ENCODE peak calls at places on chromosomes 5 and 9, in nine cellular contexts. Y, M, D, S, X, H, N, O and A are unnamed samples.

GRCh38 chr5:13408616-13409015 is 535.9 kb downstream of the DNAH5 start:
- DNase-seq in O (no peak), D (no peak), N (no peak), Y (no peak), S (no peak), M (no peak), X (no peak), H (no peak), A (peak)

GRCh38 chr5:38113456-38113855 is 144.9 kb upstream of the EGFLAM start:
- DNase-seq in X (no peak), S (no peak), O (no peak), Y (no peak), N (no peak), D (no peak), M (no peak), H (no peak), A (no peak)

GRCh38 chr9:125329978-125330377 is 68.4 kb downstream of the GAPVD1 start:
- DNase-seq in O (no peak), H (no peak), D (no peak), M (no peak), X (no peak), Y (no peak), N (no peak), S (no peak), A (no peak)

GRCh38 chr5:79713727-79714126 is 24.1 kb downstream of the CMYA5 start:
- DNase-seq in N (no peak), X (no peak), O (no peak), H (no peak), S (no peak), Y (no peak), D (no peak), M (no peak), A (no peak)

GRCh38 chr5:173452098-173452497 is 123.9 kb upstream of the STC2 start:
- DNase-seq in X (peak), M (no peak), Y (peak), O (no peak), N (no peak), D (no peak), S (no peak), H (peak), A (no peak)

GRCh38 chr9:123642291-123643278 is 286.6 kb downstream of the CRB2 start:
- DNase-seq in S (no peak), X (no peak), M (no peak), O (no peak), D (no peak), H (peak), N (no peak), Y (peak), A (peak)

GRCh38 chr5:168086104-168086610 is 205.3 kb upstream of the WWC1 start:
- DNase-seq in Y (peak), X (peak), N (no peak), D (peak), M (no peak), H (peak), S (peak), O (no peak), A (no peak)

GRCh38 chr5:121967187-121967586 is 5.4 kb downstream of the SRFBP1 start:
- DNase-seq in S (no peak), X (no peak), O (peak), M (no peak), H (peak), Y (peak), D (no peak), N (no peak), A (peak)

GRCh38 chr9:111621895-111622480 is 9.1 kb upstream of the DNAJC25 start:
- DNase-seq in D (no peak), X (peak), H (peak), S (no peak), M (no peak), O (peak), Y (peak), N (peak), A (no peak)

GRCh38 chr9:114462791-114463190 is 42.5 kb downstream of the WHRN start:
- DNase-seq in H (no peak), S (no peak), Y (peak), M (no peak), O (no peak), X (no peak), D (no peak), N (no peak), A (no peak)

GRCh38 chr5:138033916-138034315 is 1.0 kb upstream of the FAM13B start:
- DNase-seq in D (no peak), O (no peak), H (no peak), M (no peak), X (no peak), Y (peak), N (no peak), S (no peak), A (no peak)

GRCh38 chr5:29077451-29077850 is 2039.1 kb upstream of the CDH9 start:
- DNase-seq in D (no peak), N (no peak), Y (no peak), X (no peak), S (no peak), M (no peak), H (no peak), O (no peak), A (no peak)

GRCh38 chr5:181243020-181243520 is 636 bp downstream of the RACK1 start:
- DNase-seq in M (no peak), O (peak), S (no peak), H (no peak), D (no peak), Y (peak), N (no peak), X (no peak), A (no peak)

GRCh38 chr5:88722546-88722945 is 160.4 kb downstream of the MEF2C start:
- DNase-seq in S (no peak), Y (no peak), M (no peak), D (no peak), N (no peak), X (no peak), O (no peak), H (no peak), A (no peak)

GRCh38 chr9:137160716-137161557 is 8.9 kb downstream of the LRRC26 start:
- DNase-seq in O (no peak), X (no peak), Y (no peak), S (no peak), M (peak), H (no peak), D (no peak), N (no peak), A (no peak)

GRCh38 chr5:92909545-92909962 is 671.5 kb downstream of the NR2F1-AS1 start:
- DNase-seq in N (no peak), D (no peak), S (no peak), O (no peak), X (peak), M (peak), H (peak), Y (peak), A (peak)

GRCh38 chr5:81006955-81007636 is 46.9 kb downstream of the RASGRF2 start:
- DNase-seq in Y (no peak), X (no peak), D (no peak), H (no peak), O (peak), M (no peak), S (no peak), N (peak), A (no peak)

GRCh38 chr9:71446499-71447411 is 321.6 kb downstream of the CEMIP2 start:
- DNase-seq in Y (peak), X (peak), D (peak), M (peak), N (no peak), S (peak), O (peak), H (peak), A (peak)

GRCh38 chr5:113031557-113031956 is 55.0 kb downstream of the DCP2 start:
- DNase-seq in X (no peak), D (no peak), S (no peak), N (no peak), M (no peak), H (no peak), Y (no peak), O (no peak), A (no peak)

GRCh38 chr9:92263131-92263530 is 30.4 kb downstream of the IARS1 start:
- DNase-seq in O (no peak), N (no peak), H (no peak), S (no peak), X (no peak), D (no peak), Y (no peak), M (no peak), A (no peak)

GRCh38 chr5:149485655-149486615 is 65.3 kb downstream of the CSNK1A1 start:
- DNase-seq in N (no peak), M (no peak), S (peak), X (peak), D (peak), O (no peak), Y (peak), H (peak), A (peak)

GRCh38 chr9:34333836-34334235 is 4.5 kb downstream of the NUDT2 start:
- DNase-seq in S (no peak), Y (no peak), H (no peak), N (no peak), M (no peak), X (no peak), D (no peak), O (no peak), A (no peak)

GRCh38 chr9:34331191-34331590 is 1.8 kb downstream of the NUDT2 start:
- DNase-seq in N (no peak), O (no peak), M (no peak), S (no peak), Y (no peak), H (no peak), X (no peak), D (no peak), A (no peak)

GRCh38 chr9:34334337-34334824 is 5.0 kb downstream of the NUDT2 start:
- DNase-seq in Y (no peak), M (no peak), N (no peak), S (no peak), D (no peak), H (no peak), O (no peak), X (no peak), A (no peak)

GRCh38 chr9:34334916-34335315 is 5.5 kb downstream of the NUDT2 start:
- DNase-seq in H (no peak), O (no peak), M (no peak), S (no peak), D (no peak), N (no peak), Y (no peak), X (no peak), A (no peak)

GRCh38 chr9:34332370-34332964 is 3.1 kb downstream of the NUDT2 start:
- DNase-seq in N (no peak), H (peak), M (no peak), S (peak), O (peak), Y (peak), D (no peak), X (no peak), A (no peak)
- TF ChIP-seq CTCF in N (peak), H (peak), M (peak), S (peak), O (peak), Y (peak), D (peak), X (no peak), A (peak)

DNA sequence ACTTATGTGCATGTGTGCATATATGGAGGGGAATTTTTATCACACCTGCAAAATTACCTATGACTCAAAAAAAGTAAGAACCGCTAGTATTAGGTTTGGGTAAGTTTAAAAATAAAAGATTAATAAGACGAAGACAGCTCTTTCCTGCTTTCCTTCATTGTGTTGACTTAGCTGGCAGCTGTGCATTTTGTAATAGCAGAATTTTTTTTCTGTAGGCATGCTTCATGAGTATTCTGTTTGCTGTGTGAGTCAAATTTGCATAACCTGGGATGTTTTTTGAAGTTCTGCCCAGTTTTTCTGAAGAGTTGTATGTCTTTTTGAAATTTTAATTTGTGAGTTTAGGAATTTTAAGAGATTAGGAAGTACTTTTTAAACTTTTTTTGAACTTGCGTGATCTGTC is 42.5 kb downstream of the HACD4 start:
- DNase-seq in S (no peak), D (peak), Y (peak), O (no peak), H (peak), X (no peak), M (no peak), N (no peak), A (peak)
- TF ChIP-seq CTCF in S (no peak), D (no peak), Y (no peak), O (no peak), H (no peak), X (no peak), M (no peak), N (no peak), A (no peak)

DNA sequence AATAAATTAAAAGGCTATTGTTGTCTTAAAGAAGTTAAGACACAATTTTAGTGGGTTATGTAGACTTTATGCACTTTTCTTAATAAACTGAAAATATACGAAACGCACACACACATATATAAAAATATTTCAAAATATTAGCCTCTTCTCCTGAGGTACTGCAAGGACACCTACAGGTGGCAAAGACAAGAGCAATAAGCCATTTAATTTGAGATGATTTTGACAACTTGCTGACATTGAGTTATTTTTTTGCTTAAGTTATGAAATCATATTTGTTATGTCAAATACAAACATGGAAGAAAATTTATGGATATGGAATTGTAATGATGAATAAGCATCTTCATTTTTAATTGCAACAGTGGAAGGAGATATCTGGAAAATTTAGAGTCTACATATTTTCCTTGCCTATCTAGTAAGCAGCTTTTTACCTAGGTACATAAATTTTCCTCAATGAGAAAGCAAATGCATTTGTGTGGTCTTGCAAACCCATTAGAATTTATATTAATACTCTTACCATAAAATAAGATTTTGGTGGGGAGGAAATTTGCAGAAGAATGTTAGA is 301.6 kb downstream of the ISL1 start:
- DNase-seq in X (no peak), N (no peak), D (no peak), M (no peak), O (no peak), S (no peak), H (no peak), Y (peak), A (no peak)
- TF ChIP-seq CTCF in X (peak), N (no peak), D (no peak), M (peak), O (peak), S (peak), H (no peak), Y (no peak), A (peak)

GRCh38 chr9:78958887-78959286 is 612.9 kb upstream of the TLE4 start:
- DNase-seq in D (no peak), O (peak), M (no peak), H (no peak), Y (no peak), N (no peak), X (no peak), S (no peak), A (no peak)
- TF ChIP-seq CTCF in D (no peak), O (peak), M (peak), H (peak), Y (no peak), N (no peak), X (no peak), S (peak), A (no peak)

GRCh38 chr5:119808474-119808873 is 179.1 kb downstream of the FAM170A start:
- DNase-seq in S (no peak), H (no peak), N (no peak), X (no peak), O (no peak), M (no peak), Y (no peak), D (no peak), A (no peak)
- TF ChIP-seq CTCF in S (no peak), H (no peak), N (no peak), X (no peak), O (no peak), M (no peak), Y (no peak), D (no peak), A (no peak)

GRCh38 chr5:141756196-141756595 is 74.2 kb upstream of the ARAP3 start:
- DNase-seq in D (no peak), X (no peak), O (no peak), H (no peak), M (no peak), Y (no peak), N (no peak), S (no peak), A (no peak)

GRCh38 chr5:141760193-141760592 is 78.2 kb upstream of the ARAP3 start:
- DNase-seq in X (no peak), M (no peak), D (no peak), Y (no peak), N (no peak), S (no peak), H (no peak), O (no peak), A (no peak)

GRCh38 chr5:141758316-141758965 is 76.4 kb upstream of the ARAP3 start:
- DNase-seq in Y (no peak), D (no peak), H (no peak), N (no peak), M (no peak), X (peak), S (no peak), O (no peak), A (no peak)

GRCh38 chr5:141753971-141754713 is 72.1 kb upstream of the ARAP3 start:
- DNase-seq in Y (peak), S (no peak), D (no peak), M (peak), X (peak), O (peak), H (peak), N (no peak), A (peak)

GRCh38 chr5:141757402-141757801 is 75.4 kb upstream of the ARAP3 start:
- DNase-seq in H (peak), D (peak), Y (peak), O (no peak), N (no peak), M (no peak), X (peak), S (no peak), A (no peak)
- TF ChIP-seq CTCF in H (peak), D (peak), Y (peak), O (no peak), N (no peak), M (peak), X (peak), S (peak), A (peak)

GRCh38 chr9:34490760-34491159 is 32.0 kb downstream of the ENHO start:
- DNase-seq in X (no peak), S (no peak), Y (no peak), N (no peak), D (no peak), M (no peak), H (no peak), O (no peak), A (no peak)

GRCh38 chr9:34490360-34490759 is 31.8 kb downstream of the DNAI1 start:
- DNase-seq in O (no peak), X (no peak), D (no peak), S (no peak), H (no peak), Y (no peak), M (no peak), N (no peak), A (no peak)

GRCh38 chr9:34493972-34494535 is 28.7 kb downstream of the ENHO start:
- DNase-seq in N (no peak), D (no peak), X (peak), Y (peak), M (peak), H (peak), S (peak), O (peak), A (peak)

GRCh38 chr9:34491596-34491995 is 31.2 kb downstream of the ENHO start:
- DNase-seq in N (no peak), O (no peak), M (no peak), S (no peak), D (no peak), H (no peak), X (no peak), Y (no peak), A (no peak)

DNA sequence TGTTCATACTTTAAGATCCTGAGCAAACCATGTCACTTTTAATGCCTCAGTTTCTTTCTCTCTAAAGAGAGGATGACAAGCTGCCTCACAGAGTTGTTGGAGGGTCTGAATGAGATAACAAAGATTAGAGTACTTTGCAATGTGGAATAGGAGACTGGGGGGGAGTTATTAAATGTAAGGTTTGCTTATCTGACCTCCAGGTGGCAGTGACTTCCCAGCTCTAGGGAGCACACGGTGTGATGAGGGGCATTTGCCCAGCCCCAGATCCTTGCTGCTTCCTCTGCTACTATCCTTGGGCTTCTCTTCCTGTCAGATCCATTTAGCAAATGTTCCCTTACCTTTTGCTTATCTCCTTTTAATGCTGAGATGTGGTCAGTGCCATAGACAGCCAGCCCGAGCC is 30.7 kb downstream of the ENHO start:
- DNase-seq in X (no peak), O (no peak), Y (no peak), N (no peak), M (no peak), H (no peak), D (no peak), S (no peak), A (no peak)
- TF ChIP-seq CTCF in X (no peak), O (no peak), Y (no peak), N (no peak), M (peak), H (no peak), D (no peak), S (no peak), A (no peak)